ENCODE peak calls at places on chromosomes 4 and X, in six cellular contexts. One of them, this sample, is unnamed.
A peak's percentile ranks its signal among the peaks of the same experiment; 100 is the strongest.

GRCh38 chr4:81963005-81963404 is 410.8 kb downstream of the HNRNPD start:
- DNase-seq in HCT116: no peak
- DNase-seq in A549: no peak
- DNase-seq in HepG2: no peak
- DNase-seq in H1: no peak
- DNase-seq in K562: no peak
- DNase-seq in this sample: no peak

GRCh38 chr4:121668368-121669162 is 28.2 kb downstream of the ANXA5 start:
- DNase-seq in HCT116: no peak
- DNase-seq in A549: no peak
- DNase-seq in HepG2: no peak
- DNase-seq in H1: no peak
- DNase-seq in K562: no peak
- DNase-seq in this sample: no peak

GRCh38 chrX:129522184-129523059 is 868 bp downstream of the SMARCA1 start:
- DNase-seq in HCT116: peak; percentile 16
- DNase-seq in A549: peak; percentile 66
- DNase-seq in HepG2: peak; percentile 64
- DNase-seq in H1: peak; percentile 53
- DNase-seq in K562: peak; percentile 48
- DNase-seq in this sample: peak; percentile 42

GRCh38 chr4:158280856-158281255 is 70.6 kb downstream of the TMEM144 start:
- DNase-seq in HCT116: no peak
- DNase-seq in A549: no peak
- DNase-seq in HepG2: no peak
- DNase-seq in H1: no peak
- DNase-seq in K562: no peak
- DNase-seq in this sample: no peak

GRCh38 chr4:22932326-22932725 is 239.6 kb downstream of the GBA3 start:
- DNase-seq in HCT116: no peak
- DNase-seq in A549: no peak
- DNase-seq in HepG2: no peak
- DNase-seq in H1: no peak
- DNase-seq in K562: no peak
- DNase-seq in this sample: no peak

GRCh38 chrX:1224954-1225353 is 12.5 kb upstream of the CRLF2 start:
- DNase-seq in HCT116: no peak
- DNase-seq in A549: no peak
- DNase-seq in HepG2: no peak
- DNase-seq in H1: no peak
- DNase-seq in K562: no peak
- DNase-seq in this sample: no peak

GRCh38 chrX:141469469-141469868 is 115.1 kb downstream of the SPANXA1 start:
- DNase-seq in HCT116: no peak
- DNase-seq in A549: peak; percentile 53
- DNase-seq in HepG2: no peak
- DNase-seq in H1: no peak
- DNase-seq in K562: no peak
- DNase-seq in this sample: no peak

GRCh38 chrX:11431833-11432232 is 138.6 kb downstream of the AMELX start:
- DNase-seq in HCT116: no peak
- DNase-seq in A549: no peak
- DNase-seq in HepG2: no peak
- DNase-seq in H1: no peak
- DNase-seq in K562: no peak
- DNase-seq in this sample: no peak

GRCh38 chr4:73037057-73037456 is 32.5 kb downstream of the COX18 start:
- DNase-seq in HCT116: no peak
- DNase-seq in A549: peak; percentile 1
- DNase-seq in HepG2: no peak
- DNase-seq in H1: no peak
- DNase-seq in K562: no peak
- DNase-seq in this sample: no peak

GRCh38 chrX:110758781-110759180 is 36.8 kb downstream of the CHRDL1 start:
- DNase-seq in HCT116: no peak
- DNase-seq in A549: no peak
- DNase-seq in HepG2: no peak
- DNase-seq in H1: no peak
- DNase-seq in K562: no peak
- DNase-seq in this sample: no peak

GRCh38 chr4:185839204-185839712 is 27.3 kb upstream of the SORBS2 start:
- DNase-seq in HCT116: peak; percentile 54
- DNase-seq in A549: peak; percentile 77
- DNase-seq in HepG2: no peak
- DNase-seq in H1: peak; percentile 70
- DNase-seq in K562: no peak
- DNase-seq in this sample: peak; percentile 95

GRCh38 chrX:155534800-155535199 is 76.4 kb upstream of the F8A3 start:
- DNase-seq in HCT116: no peak
- DNase-seq in A549: peak; percentile 3
- DNase-seq in HepG2: no peak
- DNase-seq in H1: no peak
- DNase-seq in K562: no peak
- DNase-seq in this sample: no peak

GRCh38 chr4:141645611-141646340 is 9.4 kb downstream of the IL15 start:
- DNase-seq in HCT116: no peak
- DNase-seq in A549: peak; percentile 35
- DNase-seq in HepG2: no peak
- DNase-seq in H1: no peak
- DNase-seq in K562: no peak
- DNase-seq in this sample: no peak

GRCh38 chr4:110088670-110089069 is 109.7 kb downstream of the ELOVL6 start:
- DNase-seq in HCT116: peak; percentile 48
- DNase-seq in A549: peak; percentile 0
- DNase-seq in HepG2: no peak
- DNase-seq in H1: no peak
- DNase-seq in K562: no peak
- DNase-seq in this sample: no peak

GRCh38 chr4:1198070-1198844 is 25.9 kb upstream of the SPON2 start:
- DNase-seq in HCT116: no peak
- DNase-seq in A549: no peak
- DNase-seq in HepG2: no peak
- DNase-seq in H1: no peak
- DNase-seq in K562: no peak
- DNase-seq in this sample: no peak

GRCh38 chr4:101279377-101279871 is 67.9 kb downstream of the PPP3CA start:
- DNase-seq in HCT116: no peak
- DNase-seq in A549: peak; percentile 46
- DNase-seq in HepG2: no peak
- DNase-seq in H1: no peak
- DNase-seq in K562: no peak
- DNase-seq in this sample: peak; percentile 67

GRCh38 chr4:138537739-138538138 is 295.6 kb upstream of the SLC7A11 start:
- DNase-seq in HCT116: no peak
- DNase-seq in A549: no peak
- DNase-seq in HepG2: no peak
- DNase-seq in H1: no peak
- DNase-seq in K562: no peak
- DNase-seq in this sample: no peak

GRCh38 chrX:53239474-53239873 is 14.5 kb upstream of the KDM5C start:
- DNase-seq in HCT116: no peak
- DNase-seq in A549: peak; percentile 56
- DNase-seq in HepG2: peak; percentile 35
- DNase-seq in H1: peak; percentile 49
- DNase-seq in K562: peak; percentile 36
- DNase-seq in this sample: no peak

GRCh38 chr4:118760092-118760491 is 74.9 kb downstream of the METTL14 start:
- DNase-seq in HCT116: no peak
- DNase-seq in A549: no peak
- DNase-seq in HepG2: no peak
- DNase-seq in H1: no peak
- DNase-seq in K562: no peak
- DNase-seq in this sample: no peak

GRCh38 chr4:150784939-150785338 is 203.0 kb downstream of the MAB21L2 start:
- DNase-seq in HCT116: no peak
- DNase-seq in A549: no peak
- DNase-seq in HepG2: no peak
- DNase-seq in H1: no peak
- DNase-seq in K562: no peak
- DNase-seq in this sample: no peak

GRCh38 chrX:132491191-132491590 is 2.4 kb upstream of the MBNL3 start:
- DNase-seq in HCT116: no peak
- DNase-seq in A549: peak; percentile 6
- DNase-seq in HepG2: peak; percentile 88
- DNase-seq in H1: no peak
- DNase-seq in K562: no peak
- DNase-seq in this sample: no peak

GRCh38 chrX:129717902-129718301 is 20.9 kb upstream of the XPNPEP2 start:
- DNase-seq in HCT116: no peak
- DNase-seq in A549: peak; percentile 7
- DNase-seq in HepG2: no peak
- DNase-seq in H1: no peak
- DNase-seq in K562: no peak
- DNase-seq in this sample: no peak

GRCh38 chrX:110691446-110691845 is 104.2 kb downstream of the CHRDL1 start:
- DNase-seq in HCT116: no peak
- DNase-seq in A549: no peak
- DNase-seq in HepG2: no peak
- DNase-seq in H1: no peak
- DNase-seq in K562: no peak
- DNase-seq in this sample: no peak

GRCh38 chr4:128228021-128228571 is 59.5 kb downstream of the PGRMC2 start:
- DNase-seq in HCT116: no peak
- DNase-seq in A549: peak; percentile 11
- DNase-seq in HepG2: no peak
- DNase-seq in H1: no peak
- DNase-seq in K562: no peak
- DNase-seq in this sample: no peak

DNA sequence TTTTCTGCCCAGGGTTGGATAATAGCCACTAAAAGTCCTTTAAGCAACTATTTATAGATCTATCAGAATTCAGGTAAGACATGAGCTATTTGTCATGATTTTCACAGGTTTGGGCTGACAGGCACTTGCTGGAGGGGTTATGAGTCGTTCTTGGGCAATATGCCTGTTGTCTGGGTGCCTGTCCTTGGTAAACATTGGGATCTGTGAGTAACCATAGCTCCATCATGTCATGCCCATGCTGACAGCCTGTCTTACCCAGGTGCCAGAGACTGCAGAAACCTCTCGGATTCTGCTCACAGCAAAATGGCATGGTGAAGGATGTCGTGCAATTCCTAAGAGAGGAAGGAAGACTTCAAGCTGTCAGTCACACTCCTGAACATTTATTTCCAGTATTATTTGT is 116.0 kb upstream of the PUDP start:
- DNase-seq in HCT116: no peak
- DNase-seq in A549: peak; percentile 1
- DNase-seq in HepG2: no peak
- DNase-seq in H1: no peak
- DNase-seq in K562: no peak
- DNase-seq in this sample: no peak
- TF ChIP-seq MAX in HCT116: no peak
- TF ChIP-seq MAX in A549: no peak
- TF ChIP-seq MAX in HepG2: no peak
- TF ChIP-seq MAX in H1: no peak
- TF ChIP-seq MAX in K562: no peak
- TF ChIP-seq MAX in this sample: no peak

GRCh38 chr4:6193399-6193798 is 7.0 kb downstream of the JAKMIP1 start:
- DNase-seq in HCT116: no peak
- DNase-seq in A549: no peak
- DNase-seq in HepG2: no peak
- DNase-seq in H1: no peak
- DNase-seq in K562: no peak
- DNase-seq in this sample: no peak
- H3K4me1 ChIP-seq in HCT116: no peaks in the 10 kb centered on the region
- H3K4me1 ChIP-seq in A549: no peaks in the 10 kb centered on the region
- H3K4me1 ChIP-seq in HepG2: peaks cover 6% of the 10 kb centered on the region
- H3K4me1 ChIP-seq in H1: peaks cover 7% of the 10 kb centered on the region
- H3K4me1 ChIP-seq in K562: no peaks in the 10 kb centered on the region
- H3K4me1 ChIP-seq in this sample: no peaks in the 10 kb centered on the region

DNA sequence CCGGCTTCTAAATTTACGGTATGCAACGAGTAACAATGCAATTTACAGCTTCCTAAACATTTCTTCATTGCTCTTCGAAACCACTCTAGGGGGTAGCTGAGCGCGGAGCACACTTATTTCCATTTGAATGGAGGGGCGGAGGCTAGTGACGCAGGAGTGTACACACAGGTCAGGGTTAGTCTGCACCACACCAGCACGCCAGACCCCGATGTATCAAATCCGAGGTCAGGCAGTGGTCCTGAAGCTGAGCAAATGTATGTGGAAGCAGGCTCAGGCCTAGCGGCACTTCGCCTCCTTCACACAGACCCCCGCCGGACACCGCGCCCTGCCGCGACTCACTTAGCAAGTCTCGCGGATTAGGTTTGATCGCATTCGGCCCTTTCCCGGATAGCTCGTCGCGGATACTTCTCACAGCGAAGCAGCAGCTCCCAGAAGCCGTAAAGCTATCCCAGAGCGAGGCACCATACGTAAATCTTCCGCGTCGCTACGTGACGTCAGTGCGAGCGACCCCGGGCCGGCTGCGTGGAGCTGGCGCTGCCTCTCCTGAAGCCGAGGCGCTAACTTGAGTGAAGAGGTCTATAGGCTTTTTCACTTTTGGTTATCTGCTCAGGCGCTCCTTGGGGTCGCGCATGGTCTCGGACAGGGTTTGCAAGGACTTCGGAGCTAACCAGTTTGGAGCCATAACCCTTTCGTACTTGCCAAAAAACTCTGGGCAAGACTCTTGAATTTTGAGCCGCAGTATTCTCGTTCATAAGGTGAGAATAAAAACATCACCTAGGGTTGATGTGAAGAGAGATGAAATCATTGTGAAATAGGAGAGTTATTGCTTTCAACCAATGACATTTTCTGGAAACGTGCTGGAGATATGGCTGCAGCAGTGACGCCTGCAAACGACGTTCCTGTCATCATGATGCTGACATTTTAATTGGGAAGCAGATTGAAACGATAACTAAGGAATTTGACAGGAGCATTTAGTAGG is at the start of gene AASDH:
- DNase-seq in HCT116: peak; percentile 92
- DNase-seq in A549: peak; percentile 94
- DNase-seq in HepG2: peak; percentile 88
- DNase-seq in H1: peak; percentile 99
- DNase-seq in K562: peak; percentile 86
- DNase-seq in this sample: peak; percentile 98
- TF ChIP-seq POLR2A in HCT116: peak; percentile 97
- TF ChIP-seq POLR2A in A549: peak; percentile 71
- TF ChIP-seq POLR2A in HepG2: peak; percentile 91
- TF ChIP-seq POLR2A in H1: peak; percentile 95
- TF ChIP-seq POLR2A in K562: peak; percentile 98
- TF ChIP-seq POLR2A in this sample: peak; percentile 84

DNA sequence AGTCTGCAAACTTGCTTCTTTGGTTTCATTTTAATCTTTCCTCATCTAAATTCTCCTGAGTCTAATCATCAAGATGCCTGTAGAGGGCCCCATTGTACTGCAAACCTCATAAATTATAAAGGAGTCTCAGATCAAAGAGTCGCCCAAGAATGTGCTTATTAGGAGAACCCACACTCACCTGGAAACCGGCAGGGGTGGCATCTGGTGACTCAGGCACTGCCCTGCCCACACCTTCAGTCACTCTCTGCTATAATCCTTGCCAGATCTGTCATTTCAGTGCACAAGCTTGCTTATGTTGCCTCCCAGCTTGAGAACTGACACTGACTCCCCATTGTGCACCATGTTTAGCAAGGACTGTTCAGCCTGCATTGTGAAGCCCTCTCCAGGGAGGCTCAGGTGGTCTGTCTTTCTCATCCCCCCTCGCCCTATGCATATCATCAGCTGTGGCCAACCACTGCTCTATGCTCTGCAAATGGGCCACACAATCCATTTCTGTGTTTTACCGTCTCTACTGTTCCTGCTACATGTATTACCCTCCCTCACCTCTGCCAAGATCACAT is 12.4 kb downstream of the EPGN start:
- DNase-seq in HCT116: peak; percentile 98
- DNase-seq in A549: peak; percentile 78
- DNase-seq in HepG2: peak; percentile 58
- DNase-seq in H1: peak; percentile 64
- DNase-seq in K562: peak; percentile 17
- DNase-seq in this sample: peak; percentile 74
- TF ChIP-seq MAX in HCT116: peak; percentile 91
- TF ChIP-seq MAX in A549: no peak
- TF ChIP-seq MAX in HepG2: no peak
- TF ChIP-seq MAX in H1: no peak
- TF ChIP-seq MAX in K562: no peak
- TF ChIP-seq MAX in this sample: no peak